ENCODE peak calls at places on chromosomes 11 and 22, in eight cellular contexts. One of them, this sample, is unnamed.

GRCh38 chr22:43945632-43946390 is 9.4 kb upstream of the SAMM50 start:
- DNase-seq in psoas muscle: peak
- DNase-seq in hepatocyte: peak
- DNase-seq in AG04450: no peak
- DNase-seq in CD8-positive, alpha-beta T cell: peak
- DNase-seq in cardiac fibroblast: peak
- DNase-seq in fibroblast of lung: peak
- DNase-seq in lower lobe of right lung: peak
- DNase-seq in this sample: peak

GRCh38 chr11:111923351-111923788 is 4.7 kb downstream of the C11orf52 start:
- DNase-seq in hepatocyte: no peak
- DNase-seq in cardiac fibroblast: peak
- DNase-seq in psoas muscle: no peak
- DNase-seq in fibroblast of lung: peak
- DNase-seq in lower lobe of right lung: no peak
- DNase-seq in CD8-positive, alpha-beta T cell: no peak
- DNase-seq in AG04450: no peak
- DNase-seq in this sample: peak

GRCh38 chr11:78818201-78818600 is 243.5 kb upstream of the NARS2 start:
- DNase-seq in CD8-positive, alpha-beta T cell: no peak
- DNase-seq in hepatocyte: no peak
- DNase-seq in cardiac fibroblast: no peak
- DNase-seq in psoas muscle: no peak
- DNase-seq in fibroblast of lung: no peak
- DNase-seq in AG04450: no peak
- DNase-seq in lower lobe of right lung: no peak
- DNase-seq in this sample: no peak

GRCh38 chr11:113114452-113115027 is 153.3 kb downstream of the NCAM1 start:
- DNase-seq in hepatocyte: peak
- DNase-seq in lower lobe of right lung: no peak
- DNase-seq in psoas muscle: peak
- DNase-seq in fibroblast of lung: peak
- DNase-seq in cardiac fibroblast: peak
- DNase-seq in AG04450: no peak
- DNase-seq in CD8-positive, alpha-beta T cell: no peak
- DNase-seq in this sample: peak

GRCh38 chr11:9688716-9689511 is 25.0 kb downstream of the SWAP70 start:
- DNase-seq in lower lobe of right lung: no peak
- DNase-seq in psoas muscle: no peak
- DNase-seq in hepatocyte: peak
- DNase-seq in AG04450: peak
- DNase-seq in cardiac fibroblast: peak
- DNase-seq in CD8-positive, alpha-beta T cell: no peak
- DNase-seq in fibroblast of lung: peak
- DNase-seq in this sample: peak

GRCh38 chr11:3201677-3202181 is 16.9 kb downstream of the MRGPRG start:
- DNase-seq in CD8-positive, alpha-beta T cell: no peak
- DNase-seq in lower lobe of right lung: no peak
- DNase-seq in AG04450: no peak
- DNase-seq in hepatocyte: no peak
- DNase-seq in psoas muscle: no peak
- DNase-seq in fibroblast of lung: no peak
- DNase-seq in cardiac fibroblast: no peak
- DNase-seq in this sample: no peak

GRCh38 chr11:5932671-5933070 is 9.4 kb upstream of the OR56A3 start:
- DNase-seq in fibroblast of lung: no peak
- DNase-seq in cardiac fibroblast: no peak
- DNase-seq in AG04450: no peak
- DNase-seq in CD8-positive, alpha-beta T cell: no peak
- DNase-seq in psoas muscle: no peak
- DNase-seq in hepatocyte: no peak
- DNase-seq in lower lobe of right lung: no peak
- DNase-seq in this sample: no peak

GRCh38 chr11:62546937-62547625 is 475 bp upstream of the AHNAK start:
- DNase-seq in fibroblast of lung: peak
- DNase-seq in hepatocyte: peak
- DNase-seq in psoas muscle: no peak
- DNase-seq in CD8-positive, alpha-beta T cell: no peak
- DNase-seq in AG04450: no peak
- DNase-seq in lower lobe of right lung: no peak
- DNase-seq in cardiac fibroblast: peak
- DNase-seq in this sample: peak

GRCh38 chr22:27476729-27477128 is 324.8 kb downstream of the MN1 start:
- DNase-seq in AG04450: no peak
- DNase-seq in lower lobe of right lung: no peak
- DNase-seq in hepatocyte: peak
- DNase-seq in fibroblast of lung: peak
- DNase-seq in CD8-positive, alpha-beta T cell: no peak
- DNase-seq in psoas muscle: no peak
- DNase-seq in cardiac fibroblast: no peak
- DNase-seq in this sample: peak

GRCh38 chr22:31155425-31155824 is 4.6 kb upstream of the RNF185 start:
- DNase-seq in CD8-positive, alpha-beta T cell: no peak
- DNase-seq in fibroblast of lung: peak
- DNase-seq in hepatocyte: no peak
- DNase-seq in lower lobe of right lung: no peak
- DNase-seq in psoas muscle: no peak
- DNase-seq in AG04450: peak
- DNase-seq in cardiac fibroblast: peak
- DNase-seq in this sample: peak

GRCh38 chr22:30036656-30037055 is 43.6 kb upstream of the HORMAD2 start:
- DNase-seq in CD8-positive, alpha-beta T cell: no peak
- DNase-seq in fibroblast of lung: peak
- DNase-seq in lower lobe of right lung: no peak
- DNase-seq in AG04450: no peak
- DNase-seq in cardiac fibroblast: no peak
- DNase-seq in psoas muscle: no peak
- DNase-seq in hepatocyte: peak
- DNase-seq in this sample: no peak

DNA sequence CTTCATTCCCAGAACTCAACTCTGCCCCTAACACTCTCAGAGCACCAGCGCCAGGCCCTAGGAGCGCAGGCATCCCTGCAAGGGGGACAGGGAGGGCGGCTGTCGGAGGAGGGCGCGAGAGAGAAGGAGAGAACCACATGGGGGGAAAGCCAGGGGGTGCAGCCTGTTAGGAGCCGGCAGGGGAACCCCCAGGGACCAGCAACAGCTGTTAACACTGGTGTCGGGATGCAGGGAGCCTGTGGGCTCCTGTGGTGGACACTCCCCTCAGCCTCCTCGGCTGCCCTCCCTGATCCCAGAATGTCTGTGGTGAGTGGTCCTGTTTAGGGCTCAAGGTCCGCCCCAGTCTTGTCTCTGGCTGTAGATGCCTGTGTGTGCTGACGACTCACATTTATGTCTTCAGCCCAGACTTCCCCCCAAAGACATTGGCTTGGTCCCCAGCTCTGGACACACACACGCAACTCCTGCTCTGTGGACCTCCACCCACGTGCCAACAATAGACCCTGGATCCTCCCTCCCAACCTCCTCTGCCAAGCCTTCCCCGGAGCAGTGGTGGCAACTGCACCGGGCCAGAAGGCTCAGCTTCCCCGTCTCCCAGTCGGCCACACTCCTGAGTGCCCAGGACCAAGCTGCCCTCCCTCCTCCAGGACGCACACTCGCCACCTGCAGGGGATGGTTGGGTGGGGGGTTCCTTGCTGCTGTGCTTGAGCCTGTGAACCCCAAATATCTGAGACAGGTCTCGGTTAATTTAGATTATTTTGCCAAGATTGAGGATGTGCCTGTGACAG is 817 bp upstream of the IFITM5 start:
- DNase-seq in lower lobe of right lung: peak
- DNase-seq in cardiac fibroblast: peak
- DNase-seq in hepatocyte: peak
- DNase-seq in AG04450: no peak
- DNase-seq in CD8-positive, alpha-beta T cell: no peak
- DNase-seq in psoas muscle: peak
- DNase-seq in fibroblast of lung: no peak
- DNase-seq in this sample: peak
- TF ChIP-seq CTCF in lower lobe of right lung: peak
- TF ChIP-seq CTCF in cardiac fibroblast: peak
- TF ChIP-seq CTCF in hepatocyte: peak
- TF ChIP-seq CTCF in AG04450: peak
- TF ChIP-seq CTCF in CD8-positive, alpha-beta T cell: peak
- TF ChIP-seq CTCF in psoas muscle: no peak
- TF ChIP-seq CTCF in fibroblast of lung: peak
- TF ChIP-seq CTCF in this sample: peak

GRCh38 chr22:49448546-49448945 is 379.1 kb downstream of the BRD1 start:
- DNase-seq in psoas muscle: no peak
- DNase-seq in cardiac fibroblast: no peak
- DNase-seq in hepatocyte: no peak
- DNase-seq in lower lobe of right lung: no peak
- DNase-seq in CD8-positive, alpha-beta T cell: no peak
- DNase-seq in AG04450: no peak
- DNase-seq in fibroblast of lung: no peak
- DNase-seq in this sample: no peak

GRCh38 chr22:49450521-49450920 is 377.2 kb downstream of the BRD1 start:
- DNase-seq in AG04450: no peak
- DNase-seq in fibroblast of lung: no peak
- DNase-seq in cardiac fibroblast: no peak
- DNase-seq in lower lobe of right lung: no peak
- DNase-seq in hepatocyte: no peak
- DNase-seq in psoas muscle: no peak
- DNase-seq in CD8-positive, alpha-beta T cell: no peak
- DNase-seq in this sample: no peak

GRCh38 chr22:49449811-49450386 is 377.8 kb downstream of the BRD1 start:
- DNase-seq in hepatocyte: peak
- DNase-seq in AG04450: no peak
- DNase-seq in CD8-positive, alpha-beta T cell: no peak
- DNase-seq in fibroblast of lung: no peak
- DNase-seq in psoas muscle: no peak
- DNase-seq in lower lobe of right lung: no peak
- DNase-seq in cardiac fibroblast: no peak
- DNase-seq in this sample: no peak

GRCh38 chr22:49447837-49448236 is 379.8 kb downstream of the BRD1 start:
- DNase-seq in psoas muscle: no peak
- DNase-seq in fibroblast of lung: no peak
- DNase-seq in AG04450: no peak
- DNase-seq in cardiac fibroblast: no peak
- DNase-seq in lower lobe of right lung: no peak
- DNase-seq in CD8-positive, alpha-beta T cell: no peak
- DNase-seq in hepatocyte: no peak
- DNase-seq in this sample: no peak

DNA sequence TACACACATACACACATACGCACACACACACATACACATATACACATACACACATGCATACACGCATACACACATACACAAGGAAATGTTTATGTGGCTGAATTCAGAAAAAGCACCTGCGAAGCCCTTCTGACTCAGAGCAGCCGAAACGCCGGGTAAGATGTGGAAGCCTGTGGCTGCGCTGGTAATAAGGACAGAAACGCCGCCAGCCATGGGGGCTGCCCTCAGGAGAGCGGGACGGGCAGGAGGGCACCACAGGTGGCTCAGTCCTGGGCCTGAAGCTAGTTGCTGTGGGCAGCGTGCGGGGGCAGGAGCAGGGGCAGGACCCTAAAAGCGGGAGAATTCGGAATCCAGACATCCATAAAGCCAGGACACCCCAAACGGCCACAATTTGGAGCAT is 378.3 kb downstream of the BRD1 start:
- DNase-seq in fibroblast of lung: no peak
- DNase-seq in hepatocyte: no peak
- DNase-seq in AG04450: no peak
- DNase-seq in lower lobe of right lung: no peak
- DNase-seq in psoas muscle: no peak
- DNase-seq in CD8-positive, alpha-beta T cell: no peak
- DNase-seq in cardiac fibroblast: no peak
- DNase-seq in this sample: no peak
- H3K4me3 ChIP-seq in fibroblast of lung: no peak
- H3K4me3 ChIP-seq in hepatocyte: no peak
- H3K4me3 ChIP-seq in AG04450: no peak
- H3K4me3 ChIP-seq in lower lobe of right lung: no peak
- H3K4me3 ChIP-seq in psoas muscle: no peak
- H3K4me3 ChIP-seq in CD8-positive, alpha-beta T cell: no peak
- H3K4me3 ChIP-seq in cardiac fibroblast: no peak
- H3K4me3 ChIP-seq in this sample: no peak

DNA sequence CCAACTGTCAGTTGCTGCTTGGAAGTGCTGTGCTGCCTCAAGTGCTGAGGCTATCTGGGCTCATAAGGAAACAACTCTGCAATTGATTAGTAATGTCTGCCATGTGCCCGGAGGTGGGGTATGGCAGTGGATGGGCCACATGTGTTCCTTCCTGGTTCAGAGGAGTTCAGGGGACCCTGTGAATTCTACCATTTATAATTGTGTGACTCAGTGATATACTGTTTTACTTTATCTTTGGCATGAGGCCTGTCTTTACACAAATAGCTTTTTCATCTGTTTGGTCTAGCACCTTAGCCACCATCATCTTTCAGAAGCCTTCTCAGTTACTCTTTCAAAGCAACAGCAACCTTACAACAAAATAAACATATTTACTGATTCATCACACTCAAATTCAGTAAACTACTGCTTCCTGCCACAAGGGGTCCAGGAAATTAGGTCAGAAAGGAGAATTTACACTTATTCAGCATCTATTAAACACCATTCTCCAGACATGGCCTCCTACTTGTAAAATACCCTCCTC is 20.9 kb downstream of the DKK3 start:
- DNase-seq in AG04450: no peak
- DNase-seq in psoas muscle: no peak
- DNase-seq in cardiac fibroblast: peak
- DNase-seq in lower lobe of right lung: no peak
- DNase-seq in CD8-positive, alpha-beta T cell: no peak
- DNase-seq in fibroblast of lung: peak
- DNase-seq in hepatocyte: no peak
- DNase-seq in this sample: peak
- TF ChIP-seq CTCF in AG04450: peak
- TF ChIP-seq CTCF in psoas muscle: peak
- TF ChIP-seq CTCF in cardiac fibroblast: peak
- TF ChIP-seq CTCF in lower lobe of right lung: no peak
- TF ChIP-seq CTCF in CD8-positive, alpha-beta T cell: no peak
- TF ChIP-seq CTCF in fibroblast of lung: peak
- TF ChIP-seq CTCF in hepatocyte: peak
- TF ChIP-seq CTCF in this sample: peak

GRCh38 chr11:77410076-77410827 is 63.6 kb downstream of the PAK1 start:
- DNase-seq in CD8-positive, alpha-beta T cell: no peak
- DNase-seq in hepatocyte: no peak
- DNase-seq in fibroblast of lung: no peak
- DNase-seq in AG04450: no peak
- DNase-seq in cardiac fibroblast: no peak
- DNase-seq in psoas muscle: no peak
- DNase-seq in lower lobe of right lung: no peak
- DNase-seq in this sample: no peak
- H3K4me3 ChIP-seq in CD8-positive, alpha-beta T cell: no peak
- H3K4me3 ChIP-seq in hepatocyte: no peak
- H3K4me3 ChIP-seq in fibroblast of lung: no peak
- H3K4me3 ChIP-seq in AG04450: peak
- H3K4me3 ChIP-seq in cardiac fibroblast: no peak
- H3K4me3 ChIP-seq in psoas muscle: peak
- H3K4me3 ChIP-seq in lower lobe of right lung: peak
- H3K4me3 ChIP-seq in this sample: peak

GRCh38 chr11:7851391-7851790 is 54.6 kb upstream of the OR5P2 start:
- DNase-seq in cardiac fibroblast: no peak
- DNase-seq in AG04450: no peak
- DNase-seq in lower lobe of right lung: no peak
- DNase-seq in psoas muscle: no peak
- DNase-seq in CD8-positive, alpha-beta T cell: no peak
- DNase-seq in fibroblast of lung: no peak
- DNase-seq in hepatocyte: no peak
- DNase-seq in this sample: no peak
- TF ChIP-seq CTCF in cardiac fibroblast: no peak
- TF ChIP-seq CTCF in AG04450: no peak
- TF ChIP-seq CTCF in lower lobe of right lung: no peak
- TF ChIP-seq CTCF in psoas muscle: no peak
- TF ChIP-seq CTCF in CD8-positive, alpha-beta T cell: no peak
- TF ChIP-seq CTCF in fibroblast of lung: no peak
- TF ChIP-seq CTCF in hepatocyte: no peak
- TF ChIP-seq CTCF in this sample: no peak

This sample was measured in fibroblast of mammary gland.